ENCODE peak calls at places on chromosomes 2 and 18, in eight cellular contexts. Q, G, B, Z, T, V, A and M are unnamed samples.

GRCh38 chr2:97849881-97850540 is 136.6 kb downstream of the ZAP70 start:
- DNase-seq in Q (no peak), G (no peak), B (no peak), Z (no peak), T (no peak), V (no peak), A (peak), M (no peak)

GRCh38 chr18:31610841-31611240 is 19.2 kb downstream of the TTR start:
- DNase-seq in Q (peak), G (peak), B (peak), Z (peak), T (peak), V (no peak), A (no peak), M (no peak)

GRCh38 chr18:63342206-63342605 is 22.6 kb upstream of the BCL2 start:
- DNase-seq in Q (peak), G (peak), B (peak), Z (no peak), T (no peak), V (peak), A (no peak), M (no peak)

GRCh38 chr2:60385648-60386047 is 167.8 kb downstream of the BCL11A start:
- DNase-seq in Q (no peak), G (no peak), B (no peak), Z (no peak), T (no peak), V (no peak), A (no peak), M (no peak)

GRCh38 chr2:39466311-39466710 is 29.2 kb upstream of the MAP4K3 start:
- DNase-seq in Q (no peak), G (no peak), B (no peak), Z (no peak), T (no peak), V (no peak), A (no peak), M (no peak)

GRCh38 chr2:161096336-161096735 is 63.9 kb upstream of the TANK start:
- DNase-seq in Q (no peak), G (no peak), B (peak), Z (no peak), T (no peak), V (no peak), A (no peak), M (no peak)

GRCh38 chr2:223528036-223528435 is 74.1 kb downstream of the SCG2 start:
- DNase-seq in Q (no peak), G (no peak), B (no peak), Z (no peak), T (no peak), V (no peak), A (no peak), M (no peak)

GRCh38 chr2:179860255-179861026 is 971 bp downstream of the ZNF385B start:
- DNase-seq in Q (peak), G (peak), B (no peak), Z (no peak), T (no peak), V (no peak), A (no peak), M (no peak)

GRCh38 chr2:230941202-230942180 is 16.4 kb upstream of the GPR55 start:
- DNase-seq in Q (no peak), G (peak), B (no peak), Z (no peak), T (no peak), V (no peak), A (no peak), M (no peak)

GRCh38 chr2:19086351-19086750 is 272.1 kb downstream of the OSR1 start:
- DNase-seq in Q (peak), G (no peak), B (no peak), Z (no peak), T (no peak), V (no peak), A (no peak), M (no peak)

GRCh38 chr2:68714866-68715265 is 19.7 kb upstream of the ARHGAP25 start:
- DNase-seq in Q (no peak), G (no peak), B (no peak), Z (no peak), T (no peak), V (no peak), A (peak), M (no peak)

GRCh38 chr2:101303688-101304087 is 4.8 kb downstream of the RNF149 start:
- DNase-seq in Q (no peak), G (no peak), B (no peak), Z (no peak), T (no peak), V (no peak), A (no peak), M (no peak)

GRCh38 chr2:128797937-128798336 is 479.3 kb upstream of the HS6ST1 start:
- DNase-seq in Q (no peak), G (peak), B (no peak), Z (no peak), T (no peak), V (no peak), A (peak), M (no peak)

GRCh38 chr2:40255118-40255517 is 196.8 kb downstream of the SLC8A1 start:
- DNase-seq in Q (no peak), G (no peak), B (no peak), Z (no peak), T (no peak), V (no peak), A (no peak), M (no peak)

GRCh38 chr2:46828039-46828438 is 87.6 kb downstream of the MCFD2 start:
- DNase-seq in Q (no peak), G (no peak), B (no peak), Z (no peak), T (no peak), V (no peak), A (no peak), M (no peak)

GRCh38 chr2:181348091-181348837 is 108.9 kb upstream of the ITGA4 start:
- DNase-seq in Q (no peak), G (no peak), B (no peak), Z (no peak), T (no peak), V (no peak), A (peak), M (no peak)

GRCh38 chr2:234840336-234840735 is 111.5 kb upstream of the SH3BP4 start:
- DNase-seq in Q (peak), G (no peak), B (peak), Z (peak), T (peak), V (no peak), A (no peak), M (peak)

GRCh38 chr18:79845164-79845563 is 47.4 kb downstream of the KCNG2 start:
- DNase-seq in Q (no peak), G (peak), B (no peak), Z (no peak), T (no peak), V (no peak), A (no peak), M (no peak)

GRCh38 chr2:186687774-186688173 is 6.1 kb upstream of the FAM171B start:
- DNase-seq in Q (no peak), G (no peak), B (peak), Z (no peak), T (no peak), V (no peak), A (no peak), M (no peak)

GRCh38 chr2:224222976-224223375 is 178.9 kb downstream of the FAM124B start:
- DNase-seq in Q (no peak), G (no peak), B (no peak), Z (no peak), T (no peak), V (no peak), A (no peak), M (no peak)

GRCh38 chr2:118670868-118671267 is 176.6 kb downstream of the EN1 start:
- DNase-seq in Q (no peak), G (no peak), B (no peak), Z (no peak), T (no peak), V (no peak), A (no peak), M (no peak)

GRCh38 chr18:8771930-8772329 is 66.6 kb downstream of the MTCL1 start:
- DNase-seq in Q (no peak), G (no peak), B (peak), Z (no peak), T (no peak), V (no peak), A (no peak), M (no peak)

GRCh38 chr2:433216-433615 is 145.3 kb upstream of the ALKAL2 start:
- DNase-seq in Q (no peak), G (no peak), B (no peak), Z (no peak), T (no peak), V (no peak), A (no peak), M (no peak)

GRCh38 chr2:231627384-231628156 is 34.9 kb downstream of the TEX44 start:
- DNase-seq in Q (peak), G (no peak), B (no peak), Z (no peak), T (no peak), V (no peak), A (no peak), M (no peak)

DNA sequence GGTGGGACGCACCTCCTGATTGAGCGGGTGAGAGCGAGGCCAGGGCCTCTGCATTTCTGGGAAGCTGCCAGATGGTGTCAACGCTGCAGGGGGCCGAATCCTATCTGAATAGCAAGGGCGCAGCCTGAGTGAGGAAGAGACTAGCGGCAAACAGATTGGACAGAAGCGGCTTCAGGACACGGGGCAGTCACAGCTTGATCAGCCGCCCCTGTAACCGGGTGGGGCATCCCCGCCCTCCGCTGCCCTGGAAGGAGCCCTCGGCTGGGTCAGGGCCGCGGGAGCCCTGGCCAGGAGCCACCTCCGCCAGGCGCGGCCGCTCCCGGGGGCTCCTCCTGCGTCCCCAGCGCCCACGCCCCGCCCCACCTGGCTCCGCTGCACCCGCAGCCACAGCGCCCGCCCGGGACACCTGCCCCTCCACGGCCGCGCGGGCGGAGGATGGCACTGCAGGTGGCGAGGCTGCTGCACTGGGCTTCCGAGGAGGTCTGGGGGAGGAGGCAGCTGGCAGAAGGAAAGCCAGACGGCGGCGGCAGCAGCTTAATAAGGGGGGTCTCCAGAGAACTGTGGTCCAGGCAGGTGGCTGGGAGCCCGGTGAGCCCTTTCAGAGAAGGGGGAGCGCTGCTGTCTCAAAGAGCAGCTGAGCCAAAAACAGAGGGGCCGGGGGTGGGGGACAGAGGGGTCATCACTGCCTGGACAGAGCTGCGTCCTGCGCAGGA is 18.9 kb upstream of the SOX11 start:
- DNase-seq in Q (peak), G (peak), B (no peak), Z (no peak), T (no peak), V (no peak), A (no peak), M (no peak)
- TF ChIP-seq EZH2 in Q (no peak), G (no peak), B (no peak), Z (no peak), T (no peak), V (no peak), A (no peak), M (no peak)

DNA sequence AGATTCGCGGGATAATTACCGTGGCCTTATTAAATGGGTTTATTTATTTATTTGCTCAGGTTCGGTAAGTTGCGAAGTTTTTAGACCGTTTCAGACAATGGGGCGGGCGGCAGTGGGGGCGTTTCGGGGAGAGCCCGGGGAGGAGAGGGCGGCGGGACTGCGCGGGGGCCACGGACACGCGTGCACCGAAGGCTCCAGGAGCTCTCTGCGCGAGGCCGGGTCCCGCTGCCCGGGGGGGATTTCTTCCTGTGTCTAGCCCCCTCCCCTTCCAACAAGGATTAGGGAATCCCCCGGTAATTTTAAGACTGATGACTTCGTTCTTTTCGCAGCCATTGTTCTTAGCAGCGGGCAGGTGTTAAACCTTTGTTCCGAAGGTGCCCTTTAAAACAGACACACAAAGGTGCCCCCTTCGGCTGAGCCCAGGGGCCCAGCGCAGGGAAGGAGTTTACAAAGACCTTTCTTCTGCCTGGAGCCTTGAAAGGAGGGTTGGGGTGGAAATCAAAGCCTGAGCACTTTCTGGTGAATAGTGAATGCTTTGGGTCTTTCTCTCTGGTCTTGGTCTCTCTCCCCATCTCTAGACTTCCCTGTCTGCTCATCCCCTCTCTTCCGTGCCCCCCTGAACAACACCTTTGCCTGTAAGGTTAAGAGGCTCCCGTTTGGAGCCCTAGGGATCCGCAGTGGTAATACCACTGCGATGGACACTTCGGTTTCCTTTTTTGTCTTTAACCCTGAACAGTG is 2.1 kb downstream of the TRIB2 start:
- DNase-seq in Q (peak), G (peak), B (peak), Z (no peak), T (no peak), V (peak), A (no peak), M (no peak)
- TF ChIP-seq POLR2AphosphoS5 in Q (no peak), G (no peak), B (no peak), Z (no peak), T (no peak), V (no peak), A (no peak), M (no peak)

GRCh38 chr18:50196261-50196660 is 1.3 kb upstream of the MYO5B start:
- DNase-seq in Q (no peak), G (no peak), B (no peak), Z (no peak), T (no peak), V (no peak), A (no peak), M (no peak)

GRCh38 chr18:50192903-50193795 is 1.8 kb downstream of the MYO5B start:
- DNase-seq in Q (peak), G (peak), B (no peak), Z (no peak), T (no peak), V (no peak), A (no peak), M (no peak)

GRCh38 chr18:50194623-50195532 is at the start of gene MYO5B:
- DNase-seq in Q (peak), G (peak), B (no peak), Z (peak), T (peak), V (peak), A (no peak), M (no peak)

GRCh38 chr18:50193796-50194622 is 938 bp downstream of the MYO5B start:
- DNase-seq in Q (peak), G (peak), B (no peak), Z (no peak), T (no peak), V (no peak), A (no peak), M (no peak)

DNA sequence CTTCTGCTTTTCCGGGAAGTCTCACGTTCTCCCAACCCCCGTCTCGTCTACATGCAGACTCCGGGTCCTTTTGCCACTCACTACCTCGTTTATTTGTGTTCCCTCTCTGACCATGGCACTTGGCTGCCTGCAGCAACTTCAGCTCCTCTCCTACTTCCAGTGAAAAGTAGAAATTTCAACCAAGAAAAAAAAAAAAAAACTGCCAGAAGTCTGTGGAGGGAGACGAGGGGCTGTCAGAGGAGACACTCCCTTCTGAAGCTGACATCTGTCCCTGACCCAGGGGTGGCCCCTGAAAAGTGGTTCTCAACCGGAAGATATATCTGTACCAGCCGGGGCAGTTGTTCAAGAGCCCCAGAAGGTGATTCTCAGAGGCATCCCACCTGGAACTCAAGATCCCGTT is 742 bp upstream of the MYO5B start:
- DNase-seq in Q (no peak), G (no peak), B (no peak), Z (no peak), T (no peak), V (no peak), A (no peak), M (no peak)
- TF ChIP-seq EZH2 in Q (no peak), G (no peak), B (no peak), Z (no peak), T (no peak), V (no peak), A (no peak), M (no peak)

DNA sequence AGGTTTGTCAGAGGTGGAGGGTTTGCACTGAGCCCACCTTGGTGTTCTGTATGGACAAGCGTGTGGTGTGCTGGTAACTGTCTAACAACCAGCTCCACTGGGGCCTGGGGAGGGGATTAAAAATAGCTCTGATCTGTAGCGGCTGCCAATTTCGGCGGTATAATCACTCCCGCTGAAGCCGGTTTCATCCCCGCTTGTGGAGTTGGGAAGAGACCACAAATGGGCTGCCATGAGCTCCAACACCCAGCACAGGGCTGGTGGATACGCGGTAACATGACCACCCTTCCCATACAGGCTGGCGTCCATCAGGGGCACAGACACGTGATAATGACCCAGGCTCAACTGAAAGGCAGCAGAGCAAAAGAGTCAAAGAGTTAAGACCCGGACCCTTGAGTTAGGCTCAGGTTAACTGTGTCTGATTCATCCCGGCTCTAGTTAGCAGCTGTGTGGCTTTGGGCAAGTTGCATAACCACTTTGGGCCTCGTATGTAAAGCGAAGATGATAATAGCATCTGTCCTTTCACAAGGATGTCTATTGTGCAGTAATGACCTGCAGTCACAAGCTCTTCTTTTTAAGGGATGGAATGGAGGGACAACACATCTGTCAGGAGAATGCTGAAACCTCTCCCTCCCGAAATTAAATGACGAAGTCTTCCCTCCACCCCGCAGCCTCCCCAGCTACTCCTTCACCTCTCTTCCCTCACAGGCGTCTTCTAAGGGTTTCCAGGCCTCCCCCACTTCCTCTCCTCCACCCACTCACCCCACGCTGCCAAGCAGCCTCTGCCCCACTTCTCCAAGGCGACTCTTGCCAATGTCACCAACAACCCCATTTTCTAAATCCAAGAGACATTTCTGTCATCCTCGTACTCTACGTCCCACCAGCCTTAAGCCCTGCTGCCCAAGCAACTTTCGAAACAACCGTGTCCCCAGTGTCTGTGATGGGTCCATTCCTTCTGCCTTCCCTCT is 135.3 kb upstream of the ID2 start:
- DNase-seq in Q (no peak), G (no peak), B (no peak), Z (no peak), T (no peak), V (no peak), A (no peak), M (no peak)
- TF ChIP-seq POLR2AphosphoS5 in Q (no peak), G (no peak), B (no peak), Z (no peak), T (no peak), V (no peak), A (no peak), M (no peak)

GRCh38 chr2:1835581-1836201 is 91.4 kb upstream of the PXDN start:
- DNase-seq in Q (no peak), G (no peak), B (no peak), Z (no peak), T (no peak), V (no peak), A (no peak), M (no peak)
- TF ChIP-seq EZH2 in Q (no peak), G (no peak), B (no peak), Z (no peak), T (no peak), V (no peak), A (no peak), M (no peak)

GRCh38 chr18:13438507-13439056 is 220.0 kb downstream of the LDLRAD4 start:
- DNase-seq in Q (no peak), G (no peak), B (no peak), Z (no peak), T (no peak), V (no peak), A (no peak), M (no peak)
- TF ChIP-seq POLR2AphosphoS5 in Q (no peak), G (no peak), B (no peak), Z (no peak), T (no peak), V (no peak), A (no peak), M (no peak)

GRCh38 chr2:73292316-73292905 is 937 bp downstream of the EGR4 start:
- DNase-seq in Q (peak), G (peak), B (no peak), Z (no peak), T (no peak), V (no peak), A (no peak), M (no peak)
- TF ChIP-seq EZH2 in Q (peak), G (peak), B (peak), Z (no peak), T (peak), V (no peak), A (no peak), M (no peak)